ENCODE peak calls at places on chromosomes 13 and 19, in five cellular contexts. P is tibial artery, O is IMR-90, L is cardiac muscle cell, G is transverse colon. A is an unnamed sample. For H3K27me3 and H3K9me3, the result is how much of the 10 kb centered on the place peaks cover.

GRCh38 chr13:76720416-76720815 is 165.8 kb downstream of the KCTD12 start:
- DNase-seq in P (no peak), O (no peak), L (no peak), G (no peak), A (no peak)

GRCh38 chr19:38433268-38433733 is at the start of gene RYR1:
- DNase-seq in P (peak), O (no peak), L (peak), G (peak), A (peak)

GRCh38 chr13:50153401-50153800 is 138.2 kb downstream of the KCNRG start:
- DNase-seq in P (no peak), O (no peak), L (no peak), G (no peak), A (no peak)

GRCh38 chr19:38557205-38557799 is 60.5 kb downstream of the MAP4K1 start:
- DNase-seq in P (no peak), O (no peak), L (no peak), G (peak), A (peak)

GRCh38 chr13:38888309-38888708 is 102.3 kb downstream of the STOML3 start:
- DNase-seq in P (no peak), O (peak), L (peak), G (no peak), A (no peak)

GRCh38 chr19:43586346-43586745 is 9.6 kb downstream of the IRGQ start:
- DNase-seq in P (no peak), O (no peak), L (no peak), G (no peak), A (no peak)

GRCh38 chr19:14150041-14150769 is 13.8 kb upstream of the ASF1B start:
- DNase-seq in P (no peak), O (no peak), L (no peak), G (no peak), A (no peak)

GRCh38 chr13:33003458-33004019 is 12.7 kb upstream of the KL start:
- DNase-seq in P (no peak), O (no peak), L (no peak), G (no peak), A (no peak)

GRCh38 chr13:113874177-113874576 is 10.3 kb upstream of the GAS6 start:
- DNase-seq in P (no peak), O (no peak), L (no peak), G (no peak), A (no peak)

GRCh38 chr13:98144501-98145350 is 1.8 kb downstream of the FARP1 start:
- DNase-seq in P (no peak), O (peak), L (peak), G (no peak), A (no peak)

GRCh38 chr13:109331898-109332297 is 454.5 kb downstream of the IRS2 start:
- DNase-seq in P (no peak), O (peak), L (peak), G (no peak), A (peak)

GRCh38 chr19:18091217-18091608 is 4.5 kb upstream of the IL12RB1 start:
- DNase-seq in P (peak), O (no peak), L (no peak), G (peak), A (peak)

GRCh38 chr13:73216381-73216831 is 157.6 kb downstream of the KLF5 start:
- DNase-seq in P (no peak), O (no peak), L (no peak), G (no peak), A (peak)

GRCh38 chr19:840519-841206 is at the start of gene PRTN3:
- DNase-seq in P (no peak), O (no peak), L (no peak), G (no peak), A (no peak)
- H3K27me3 ChIP-seq in P (under half), O (under half), L (under half), G (half or more), A (under half)

DNA sequence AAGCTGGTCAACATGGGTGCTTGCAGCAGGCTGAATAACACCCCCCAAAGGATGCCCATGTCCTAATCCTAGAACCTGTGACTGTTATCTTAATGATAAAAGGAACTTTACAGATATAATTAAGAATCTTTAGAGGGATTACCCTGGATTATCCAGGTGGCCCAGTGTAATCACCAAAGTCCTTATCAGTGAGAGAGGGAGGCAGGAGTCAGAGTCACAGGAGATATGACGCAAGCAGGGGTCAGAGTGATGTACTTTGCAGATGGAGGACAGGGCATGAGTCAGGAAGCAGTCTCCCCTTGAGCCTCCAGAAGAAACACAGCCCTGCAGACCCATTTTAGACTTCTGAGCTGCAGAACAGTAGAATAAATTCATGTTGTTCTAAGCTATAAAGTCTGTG is 9.8 kb downstream of the ZNF606 start:
- DNase-seq in P (no peak), O (no peak), L (no peak), G (no peak), A (no peak)
- H3K9me3 ChIP-seq in P (half or more), O (half or more), L (under half), G (half or more), A (under half)

DNA sequence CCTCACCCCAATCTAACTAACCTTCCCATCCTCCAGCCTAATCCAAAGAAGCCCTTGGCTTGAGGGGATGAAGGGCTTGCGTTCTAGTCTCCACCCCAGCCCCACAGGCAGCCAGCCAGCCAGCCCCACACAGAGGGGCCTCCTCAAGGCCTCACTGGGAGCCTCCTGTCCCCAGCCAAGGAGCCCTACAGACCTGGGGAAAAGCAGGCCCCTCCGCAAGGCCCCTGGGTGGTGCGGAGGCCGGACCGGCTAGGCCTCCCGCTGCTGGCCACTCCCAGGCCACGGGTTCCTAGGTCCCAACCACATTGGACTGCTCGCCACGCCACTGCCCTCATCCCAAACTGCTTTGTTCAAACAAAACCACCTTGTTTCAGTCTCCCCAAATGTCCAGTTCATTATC is 78.0 kb downstream of the ZIC5 start:
- DNase-seq in P (no peak), O (no peak), L (no peak), G (no peak), A (no peak)
- H3K27me3 ChIP-seq in P (under half), O (half or more), L (half or more), G (under half), A (under half)

DNA sequence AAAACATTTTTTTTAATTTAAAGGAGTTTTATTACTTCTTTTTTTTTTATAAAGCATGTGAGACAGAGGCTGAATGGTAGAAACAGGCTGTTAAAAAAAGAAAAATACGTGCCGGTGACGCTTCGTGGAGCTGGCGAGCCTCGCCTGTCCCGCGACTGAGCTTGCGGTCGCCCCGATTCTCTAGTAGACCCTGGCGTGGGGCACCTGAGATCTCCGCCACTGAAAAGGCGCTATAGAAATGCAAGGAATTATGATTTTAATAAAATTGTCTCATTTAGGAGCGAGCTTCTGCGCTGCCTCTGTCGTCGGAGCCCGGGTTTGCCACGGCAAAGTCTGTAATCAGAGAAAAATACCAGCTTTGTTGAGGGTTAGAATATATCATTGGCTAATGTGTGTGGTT is 18.4 kb downstream of the NFIX start:
- DNase-seq in P (no peak), O (no peak), L (no peak), G (no peak), A (no peak)
- H3K9me3 ChIP-seq in P (under half), O (under half), L (under half), G (under half), A (under half)

GRCh38 chr13:71830736-71831135 is 36.3 kb downstream of the DACH1 start:
- DNase-seq in P (no peak), O (no peak), L (no peak), G (no peak), A (no peak)
- H3K27me3 ChIP-seq in P (under half), O (under half), L (under half), G (under half), A (under half)

GRCh38 chr19:23956051-23956450 is 41.4 kb downstream of the ZNF726 start:
- DNase-seq in P (no peak), O (no peak), L (no peak), G (no peak), A (no peak)

GRCh38 chr19:23957660-23958281 is 43.1 kb downstream of the ZNF726 start:
- DNase-seq in P (no peak), O (peak), L (no peak), G (peak), A (peak)
- H3K9me3 ChIP-seq in P (under half), O (under half), L (under half), G (under half), A (under half)